ENCODE peak calls at places on chromosome 6, in seven cellular contexts. Z is spleen, A is IMR-90, M is H9, V is epithelial cell of proximal tubule, R is H1, T is upper lobe of right lung. U is an unnamed sample.

GRCh38 chr6:158039571-158040050 is 57.9 kb downstream of the SYNJ2 start:
- DNase-seq in R (no peak), A (peak), M (peak), Z (peak), V (no peak), T (peak), U (no peak)

GRCh38 chr6:170173416-170173990 is 117.4 kb downstream of the DLL1 start:
- DNase-seq in A (no peak), V (no peak), Z (peak), T (peak), M (no peak), R (no peak), U (peak)

GRCh38 chr6:125191916-125192609 is 38.5 kb downstream of the TPD52L1 start:
- DNase-seq in V (peak), Z (no peak), A (peak), T (no peak), R (peak), M (peak), U (no peak)

GRCh38 chr6:20647585-20647984 is 113.3 kb downstream of the CDKAL1 start:
- DNase-seq in A (no peak), R (no peak), M (no peak), V (no peak), Z (no peak), T (no peak), U (no peak)

GRCh38 chr6:85640806-85641205 is 1.9 kb downstream of the SYNCRIP start:
- DNase-seq in T (no peak), Z (no peak), A (peak), R (no peak), M (no peak), V (no peak), U (no peak)

GRCh38 chr6:33407132-33407718 is 3.6 kb upstream of the PHF1 start:
- DNase-seq in Z (no peak), R (no peak), A (peak), T (no peak), M (no peak), V (no peak), U (no peak)

GRCh38 chr6:5941188-5941587 is 65.5 kb downstream of the NRN1 start:
- DNase-seq in M (no peak), R (no peak), A (no peak), Z (no peak), T (no peak), V (no peak), U (no peak)

GRCh38 chr6:17354700-17355403 is 38.5 kb upstream of the CAP2 start:
- DNase-seq in T (no peak), M (no peak), A (peak), R (no peak), V (peak), Z (no peak), U (no peak)

GRCh38 chr6:111738156-111738555 is 132.5 kb upstream of the TRAF3IP2 start:
- DNase-seq in Z (no peak), M (no peak), R (no peak), V (no peak), T (no peak), A (no peak), U (no peak)

GRCh38 chr6:157005940-157006339 is 228.8 kb downstream of the ARID1B start:
- DNase-seq in V (no peak), A (no peak), M (no peak), T (no peak), R (no peak), Z (no peak), U (no peak)

GRCh38 chr6:130371921-130372320 is 6.1 kb downstream of the TMEM200A start:
- DNase-seq in M (no peak), V (no peak), R (no peak), Z (no peak), A (no peak), T (no peak), U (no peak)

GRCh38 chr6:146598785-146599405 is at the start of gene ADGB:
- DNase-seq in R (peak), V (no peak), Z (peak), M (peak), A (peak), T (peak), U (peak)

GRCh38 chr6:72182337-72183246 is 296.2 kb downstream of the RIMS1 start:
- DNase-seq in A (peak), R (peak), V (no peak), T (peak), Z (no peak), M (peak), U (no peak)

GRCh38 chr6:21887301-21888185 is 294.0 kb downstream of the SOX4 start:
- DNase-seq in T (no peak), Z (no peak), V (no peak), R (no peak), A (peak), M (no peak), U (no peak)

GRCh38 chr6:112180095-112180820 is 74.1 kb downstream of the LAMA4 start:
- DNase-seq in T (no peak), V (peak), Z (no peak), R (no peak), M (no peak), A (peak), U (no peak)

GRCh38 chr6:68134796-68135195 is 500.3 kb upstream of the ADGRB3 start:
- DNase-seq in V (no peak), A (no peak), R (no peak), M (no peak), Z (no peak), T (no peak), U (no peak)

GRCh38 chr6:82076855-82077254 is 170.7 kb downstream of the IBTK start:
- DNase-seq in V (no peak), R (no peak), T (no peak), A (no peak), Z (no peak), M (no peak), U (no peak)

GRCh38 chr6:111844376-111844775 is 28.9 kb downstream of the FYN start:
- DNase-seq in Z (no peak), T (no peak), V (no peak), A (no peak), M (no peak), R (no peak), U (no peak)

DNA sequence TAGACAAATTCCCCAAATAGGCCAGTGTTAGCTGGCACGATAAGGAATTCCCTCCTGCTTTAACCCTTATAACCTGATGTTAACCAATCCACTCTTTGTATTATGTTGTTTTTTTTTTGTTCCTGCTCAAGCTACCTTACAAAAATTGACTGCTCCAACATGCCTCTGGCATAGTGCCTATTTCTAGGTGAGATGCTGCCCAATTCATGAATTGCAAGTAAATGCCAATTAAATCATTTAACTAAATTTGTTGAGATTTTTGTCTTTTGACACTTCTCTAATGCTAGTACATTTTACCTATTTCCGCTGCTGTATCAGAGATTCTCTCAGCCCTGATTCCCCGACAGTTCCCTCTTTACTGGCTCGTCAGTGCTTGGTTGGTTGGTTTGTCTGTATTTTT is 66.5 kb downstream of the HECA start:
- DNase-seq in T (no peak), M (no peak), V (no peak), R (no peak), Z (no peak), A (no peak), U (no peak)
- TF ChIP-seq CTCF in T (no peak), M (no peak), V (no peak), R (no peak), Z (no peak), A (no peak), U (no peak)

GRCh38 chr6:133289733-133290306 is 48.7 kb downstream of the EYA4 start:
- DNase-seq in A (no peak), Z (no peak), R (no peak), V (no peak), T (no peak), M (no peak), U (no peak)

GRCh38 chr6:133291671-133292070 is 50.5 kb downstream of the EYA4 start:
- DNase-seq in M (no peak), T (no peak), Z (no peak), R (no peak), A (peak), V (no peak), U (no peak)

GRCh38 chr6:133290926-133291325 is 49.8 kb downstream of the EYA4 start:
- DNase-seq in V (no peak), R (no peak), T (no peak), Z (no peak), A (no peak), M (no peak), U (no peak)

GRCh38 chr6:133288662-133289061 is 47.5 kb downstream of the EYA4 start:
- DNase-seq in A (no peak), T (no peak), Z (no peak), R (no peak), V (no peak), M (no peak), U (no peak)

GRCh38 chr6:133286765-133287164 is 45.6 kb downstream of the EYA4 start:
- DNase-seq in R (no peak), Z (no peak), A (peak), T (no peak), V (no peak), M (no peak), U (no peak)
- TF ChIP-seq CTCF in R (peak), Z (no peak), A (peak), T (peak), V (peak), M (peak), U (peak)

DNA sequence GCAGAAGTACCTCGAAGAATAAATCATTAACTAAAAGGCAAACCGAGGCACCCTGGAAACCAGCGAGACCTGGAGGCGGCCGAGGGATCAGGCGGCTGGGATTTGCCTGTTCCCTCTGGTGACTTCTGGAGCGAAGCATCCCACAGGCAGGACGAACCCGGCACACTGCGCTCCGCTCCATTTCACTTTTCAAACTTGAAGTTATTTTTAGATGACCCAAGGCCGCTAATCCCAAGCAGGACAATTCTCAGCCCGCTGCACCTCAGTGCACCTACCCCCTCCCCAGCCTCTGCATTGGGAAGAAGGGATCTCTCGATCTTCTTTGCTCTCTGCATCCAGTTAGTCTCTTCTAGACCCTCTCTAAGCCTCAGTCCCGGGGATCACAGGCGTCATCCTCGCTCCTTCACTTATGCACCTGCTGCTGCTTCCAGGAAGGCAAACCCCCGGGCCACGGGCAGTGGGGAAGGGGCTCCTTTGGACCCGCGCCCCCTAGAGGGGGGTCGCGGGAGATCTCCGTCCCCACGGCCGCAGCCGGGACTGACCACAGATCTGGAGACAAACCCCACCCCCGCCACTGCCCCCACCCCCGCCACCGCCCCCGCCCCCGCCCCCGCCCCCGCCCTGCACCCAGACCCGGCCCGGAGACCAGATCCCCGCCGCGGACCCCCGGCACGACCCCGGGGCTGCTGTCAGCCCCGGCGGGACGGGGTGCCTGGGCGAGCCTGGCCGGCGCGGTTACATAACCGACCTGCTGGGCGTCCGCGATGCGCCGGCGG is 636 bp downstream of the RCAN2 start:
- DNase-seq in Z (peak), M (peak), V (no peak), A (no peak), R (no peak), T (peak), U (peak)
- TF ChIP-seq CTCF in Z (no peak), M (peak), V (peak), A (no peak), R (peak), T (no peak), U (peak)

GRCh38 chr6:78962458-78962857 is 95.1 kb downstream of the IRAK1BP1 start:
- DNase-seq in A (no peak), R (no peak), Z (no peak), M (no peak), T (no peak), V (no peak), U (no peak)
- TF ChIP-seq CTCF in A (no peak), R (no peak), Z (no peak), M (no peak), T (no peak), V (no peak), U (no peak)

GRCh38 chr6:42203217-42203616 is 8.5 kb upstream of the GUCA1B start:
- DNase-seq in R (no peak), T (no peak), V (no peak), A (no peak), Z (no peak), M (no peak), U (no peak)
- TF ChIP-seq CTCF in R (no peak), T (no peak), V (no peak), A (no peak), Z (no peak), M (no peak), U (no peak)

DNA sequence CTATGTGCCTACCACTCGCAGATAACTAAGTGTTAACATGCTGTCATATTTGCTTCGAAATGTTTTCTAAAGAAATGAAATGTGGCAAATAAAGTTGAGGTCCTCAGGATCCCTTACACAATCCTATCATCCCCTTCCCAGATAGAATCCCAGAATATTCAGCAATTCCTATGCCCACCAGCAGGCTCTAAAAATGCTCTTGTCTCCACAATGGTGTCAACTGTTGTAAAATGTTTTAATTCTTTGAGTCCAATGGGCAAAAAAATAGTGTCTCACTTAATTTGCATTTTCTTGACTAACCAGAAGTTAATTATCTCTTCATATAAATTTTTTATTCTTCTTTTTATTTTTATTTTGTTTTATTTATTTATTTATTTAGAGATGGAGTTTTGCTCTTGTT is 103.9 kb upstream of the MAP7 start:
- DNase-seq in M (no peak), A (no peak), R (no peak), Z (no peak), V (no peak), T (no peak), U (no peak)
- TF ChIP-seq CTCF in M (peak), A (no peak), R (peak), Z (no peak), V (peak), T (no peak), U (no peak)

GRCh38 chr6:161745594-161745993 is 471.7 kb upstream of the AGPAT4 start:
- DNase-seq in M (no peak), A (no peak), R (no peak), Z (no peak), V (no peak), T (no peak), U (no peak)

GRCh38 chr6:161750677-161751076 is 476.8 kb upstream of the AGPAT4 start:
- DNase-seq in R (no peak), M (no peak), A (no peak), T (no peak), V (no peak), Z (no peak), U (no peak)

GRCh38 chr6:161749576-161749975 is 475.7 kb upstream of the AGPAT4 start:
- DNase-seq in A (no peak), V (no peak), R (no peak), M (no peak), Z (no peak), T (no peak), U (no peak)

GRCh38 chr6:161745128-161745527 is 471.3 kb upstream of the AGPAT4 start:
- DNase-seq in R (no peak), Z (no peak), T (no peak), A (no peak), V (no peak), M (no peak), U (no peak)

GRCh38 chr6:161748535-161749386 is 474.9 kb upstream of the AGPAT4 start:
- DNase-seq in T (no peak), R (peak), M (peak), V (no peak), Z (no peak), A (no peak), U (no peak)
- TF ChIP-seq CTCF in T (peak), R (peak), M (peak), V (peak), Z (peak), A (no peak), U (peak)

GRCh38 chr6:53862517-53863457 is 68.0 kb downstream of the LRRC1 start:
- DNase-seq in A (peak), R (no peak), T (no peak), V (no peak), M (no peak), Z (no peak), U (no peak)
- TF ChIP-seq CTCF in A (no peak), R (no peak), T (no peak), V (no peak), M (peak), Z (no peak), U (no peak)

DNA sequence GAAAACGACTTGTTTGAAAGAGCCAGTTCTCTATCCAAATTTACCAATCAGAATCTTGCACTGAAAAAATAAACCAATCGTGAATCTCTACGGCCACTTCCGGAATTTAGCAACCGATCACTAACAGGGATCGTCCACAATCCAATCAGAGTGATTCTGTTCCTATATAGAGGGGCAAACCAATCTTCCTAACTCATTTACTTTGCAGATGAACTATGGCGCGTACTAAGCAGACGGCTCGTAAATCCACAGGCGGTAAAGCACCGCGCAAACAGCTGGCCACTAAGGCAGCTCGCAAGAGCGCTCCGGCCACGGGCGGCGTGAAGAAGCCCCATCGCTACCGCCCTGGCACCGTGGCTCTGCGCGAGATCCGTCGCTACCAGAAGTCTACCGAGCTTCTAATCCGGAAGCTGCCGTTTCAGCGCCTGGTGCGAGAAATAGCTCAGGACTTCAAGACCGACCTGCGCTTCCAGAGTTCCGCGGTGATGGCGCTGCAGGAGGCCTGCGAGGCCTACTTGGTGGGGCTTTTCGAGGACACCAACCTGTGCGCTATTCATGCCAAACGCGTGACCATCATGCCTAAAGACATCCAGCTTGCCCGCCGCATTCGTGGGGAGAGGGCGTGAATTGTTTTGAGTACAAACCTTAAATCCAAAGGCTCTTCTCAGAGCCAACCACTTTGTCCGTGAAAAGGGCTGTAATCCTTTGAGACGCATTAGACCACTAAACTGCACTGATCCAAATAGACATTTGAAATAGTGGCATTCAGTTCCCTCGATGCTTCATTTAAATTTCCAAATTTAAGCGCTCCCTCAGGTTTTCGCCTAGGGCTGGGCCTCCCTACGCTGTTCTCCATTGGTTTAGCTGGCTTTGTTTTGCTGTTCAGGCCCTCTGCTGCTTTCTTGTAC is 138.0 kb downstream of the HFE start:
- DNase-seq in V (no peak), R (no peak), Z (peak), A (peak), T (no peak), M (peak), U (no peak)
- TF ChIP-seq CTCF in V (no peak), R (peak), Z (no peak), A (peak), T (no peak), M (peak), U (peak)

U was measured in osteocyte.